ENCODE peak calls at places on chromosomes 13 and 19, in four cellular contexts. C is neural progenitor cell; Y is effector memory CD8-positive, alpha-beta T cell; N is fibroblast of the aortic adventitia. F is an unnamed sample.

GRCh38 chr13:43132228-43132627 is 108.8 kb downstream of the DNAJC15 start:
- DNase-seq in Y (no peak), C (peak), N (peak), F (peak)

GRCh38 chr13:99009987-99010551 is 32.2 kb upstream of the DOCK9 start:
- DNase-seq in Y (no peak), N (no peak), C (no peak), F (no peak)

GRCh38 chr13:51577690-51578089 is 6.6 kb upstream of the WDFY2 start:
- DNase-seq in C (no peak), N (no peak), Y (no peak), F (no peak)

GRCh38 chr13:48624858-48625257 is 28.9 kb upstream of the CYSLTR2 start:
- DNase-seq in N (peak), Y (no peak), C (no peak), F (no peak)

GRCh38 chr13:21752501-21752900 is 81.6 kb downstream of the FGF9 start:
- DNase-seq in C (no peak), Y (no peak), N (no peak), F (no peak)

GRCh38 chr19:40567750-40568494 is 8.8 kb upstream of the SHKBP1 start:
- DNase-seq in N (no peak), Y (no peak), C (peak), F (no peak)

GRCh38 chr13:64274481-64275217 is 2859.0 kb upstream of the PCDH20 start:
- DNase-seq in C (no peak), N (peak), Y (no peak), F (no peak)

GRCh38 chr13:76709851-76710250 is 176.4 kb downstream of the KCTD12 start:
- DNase-seq in C (no peak), N (peak), Y (no peak), F (no peak)

GRCh38 chr19:32566246-32566830 is 14.7 kb upstream of the PDCD5 start:
- DNase-seq in Y (no peak), N (peak), C (no peak), F (peak)

GRCh38 chr13:28805193-28805819 is 14.8 kb upstream of the MTUS2 start:
- DNase-seq in N (peak), Y (no peak), C (peak), F (peak)

GRCh38 chr13:30576528-30576927 is 41.2 kb upstream of the USPL1 start:
- DNase-seq in Y (peak), C (no peak), N (peak), F (peak)

GRCh38 chr19:17170538-17171297 is 44.4 kb upstream of the USE1 start:
- DNase-seq in Y (no peak), N (no peak), C (no peak), F (no peak)

GRCh38 chr13:77749481-77749880 is 52.0 kb downstream of the SLAIN1 start:
- DNase-seq in C (peak), N (no peak), Y (no peak), F (peak)

GRCh38 chr13:105343134-105343806 is 1192.2 kb downstream of the EFNB2 start:
- DNase-seq in Y (no peak), N (peak), C (no peak), F (no peak)

GRCh38 chr19:35029737-35030256 is 473 bp upstream of the SCN1B start:
- DNase-seq in Y (no peak), C (no peak), N (no peak), F (peak)

GRCh38 chr19:17784201-17785008 is 10.5 kb upstream of the B3GNT3 start:
- DNase-seq in C (peak), Y (peak), N (peak), F (peak)

GRCh38 chr19:41999071-41999877 is 5.2 kb upstream of the ATP1A3 start:
- DNase-seq in N (no peak), Y (no peak), C (peak), F (peak)

GRCh38 chr13:26973946-26974345 is 197.7 kb downstream of the USP12 start:
- DNase-seq in N (no peak), Y (no peak), C (no peak), F (no peak)

GRCh38 chr19:17946965-17947784 is 14.4 kb downstream of the CCDC124 start:
- DNase-seq in Y (no peak), C (no peak), N (no peak), F (peak)

GRCh38 chr19:50222691-50223438 is 19.4 kb downstream of the MYH14 start:
- DNase-seq in Y (no peak), N (no peak), C (no peak), F (no peak)

GRCh38 chr19:39408392-39409206 is 2.0 kb downstream of the ZFP36 start:
- DNase-seq in Y (peak), N (peak), C (peak), F (peak)

GRCh38 chr19:49403404-49404187 is 15.5 kb downstream of the KASH5 start:
- DNase-seq in C (peak), Y (no peak), N (no peak), F (peak)